ENCODE peak calls at places on chromosomes 7 and 10, in ten cellular contexts. B is tibial artery, J is body of pancreas, C is kidney, A is IMR-90, N is AG09309, I is ovary, Z is mesendoderm, M is endothelial cell of umbilical vein, V is fibroblast of lung. P is an unnamed sample.

GRCh38 chr10:57338823-57339558 is 928.7 kb downstream of the IPMK start:
- DNase-seq in J (peak), A (peak), Z (peak), N (peak), M (peak), V (peak), C (peak), B (no peak), I (no peak), P (no peak)

GRCh38 chr7:22452142-22452763 is 47.7 kb downstream of the STEAP1B start:
- DNase-seq in M (peak), N (no peak), C (no peak), I (no peak), Z (peak), J (peak), A (no peak), B (no peak), V (peak), P (peak)

GRCh38 chr7:140146574-140146973 is 30.2 kb downstream of the KDM7A start:
- DNase-seq in C (no peak), J (no peak), Z (no peak), M (no peak), N (no peak), A (no peak), B (no peak), I (no peak), V (peak), P (no peak)

GRCh38 chr7:80724249-80724871 is 85.9 kb downstream of the CD36 start:
- DNase-seq in A (peak), V (peak), Z (peak), B (no peak), N (peak), I (no peak), C (no peak), M (no peak), J (no peak), P (no peak)

GRCh38 chr10:129365767-129366400 is 101.2 kb upstream of the MGMT start:
- DNase-seq in N (no peak), A (no peak), J (no peak), B (no peak), Z (peak), V (no peak), I (no peak), C (no peak), M (no peak), P (no peak)

GRCh38 chr10:88431103-88431502 is 152.0 kb downstream of the RNLS start:
- DNase-seq in B (no peak), A (no peak), V (no peak), Z (no peak), N (no peak), C (no peak), J (no peak), M (no peak), I (no peak), P (no peak)

GRCh38 chr10:6823770-6824169 is 243.7 kb upstream of the PRKCQ start:
- DNase-seq in B (no peak), Z (no peak), J (no peak), C (no peak), N (no peak), A (peak), V (no peak), M (no peak), I (no peak), P (no peak)

GRCh38 chr10:93913706-93914105 is 19.9 kb downstream of the SLC35G1 start:
- DNase-seq in N (no peak), A (no peak), M (no peak), V (no peak), B (no peak), I (no peak), J (no peak), C (no peak), Z (no peak), P (no peak)

GRCh38 chr10:119768455-119769094 is 42.7 kb downstream of the INPP5F start:
- DNase-seq in J (no peak), A (peak), C (no peak), V (no peak), Z (no peak), B (no peak), N (no peak), I (no peak), M (no peak), P (no peak)

GRCh38 chr10:110409926-110410325 is 87.8 kb upstream of the DUSP5 start:
- DNase-seq in B (no peak), A (no peak), V (no peak), J (no peak), I (no peak), M (no peak), C (no peak), N (no peak), Z (no peak), P (no peak)
- H3K4me3 ChIP-seq in B (no peak), A (no peak), V (no peak), J (no peak), I (no peak), M (no peak), C (no peak), N (no peak), Z (no peak), P (no peak)

GRCh38 chr10:10755490-10755889 is 262.2 kb upstream of the CELF2 start:
- DNase-seq in B (no peak), N (no peak), J (no peak), Z (no peak), C (no peak), V (no peak), A (no peak), M (no peak), I (no peak), P (no peak)
- H3K4me3 ChIP-seq in B (no peak), N (no peak), J (no peak), Z (no peak), C (no peak), V (no peak), A (no peak), M (no peak), I (no peak), P (no peak)

GRCh38 chr7:142797342-142797798 is 26.6 kb downstream of the PRSS2 start:
- DNase-seq in M (no peak), I (no peak), N (no peak), B (no peak), C (peak), A (no peak), J (no peak), Z (peak), V (no peak), P (no peak)
- H3K4me3 ChIP-seq in M (peak), I (peak), N (no peak), B (peak), C (peak), A (no peak), J (peak), Z (peak), V (no peak), P (peak)

GRCh38 chr7:26372738-26373137 is 81.1 kb downstream of the SNX10 start:
- DNase-seq in M (peak), J (no peak), B (no peak), Z (no peak), C (no peak), V (no peak), A (no peak), I (no peak), N (no peak), P (no peak)

GRCh38 chr7:26367219-26367711 is 75.6 kb downstream of the SNX10 start:
- DNase-seq in J (peak), B (no peak), V (no peak), N (no peak), M (no peak), I (no peak), Z (no peak), A (no peak), C (no peak), P (no peak)

GRCh38 chr7:26368542-26368941 is 76.9 kb downstream of the SNX10 start:
- DNase-seq in I (no peak), M (peak), A (peak), J (no peak), C (no peak), Z (no peak), N (no peak), V (no peak), B (no peak), P (no peak)

GRCh38 chr7:26372211-26372610 is 80.5 kb downstream of the SNX10 start:
- DNase-seq in M (no peak), I (no peak), Z (no peak), J (no peak), N (no peak), V (no peak), A (no peak), B (no peak), C (no peak), P (no peak)

GRCh38 chr7:26369519-26370385 is 78.1 kb downstream of the SNX10 start:
- DNase-seq in B (no peak), J (peak), V (peak), M (peak), N (peak), A (peak), I (no peak), Z (no peak), C (no peak), P (no peak)
- H3K4me3 ChIP-seq in B (no peak), J (no peak), V (no peak), M (peak), N (no peak), A (no peak), I (no peak), Z (no peak), C (peak), P (no peak)

P was measured in uterus.